ENCODE peak calls at places on chromosomes 5 and 9, in ten cellular contexts. G is activated gamma-delta T cell treated with Interleukin-2 at 50 U/mL for 16 hours, M is NCI-H510A, D is GM23338, B is hippocampal formation, Q is cardiac fibroblast, O is colonic mucosa, I is iPS-NIHi11, E is KG1, F is NCI-H524. S is an unnamed sample.

GRCh38 chr9:15846611-15847010 is 293.8 kb downstream of the CCDC171 start:
- DNase-seq in G (no peak), M (no peak), D (no peak), B (no peak), Q (no peak), O (no peak), I (no peak), E (no peak), F (no peak), S (no peak)

GRCh38 chr9:131035548-131035947 is 26.6 kb downstream of the LAMC3 start:
- DNase-seq in G (no peak), M (no peak), D (no peak), B (no peak), Q (no peak), O (no peak), I (no peak), E (no peak), F (no peak), S (no peak)

GRCh38 chr5:92908952-92909351 is 672.1 kb downstream of the NR2F1-AS1 start:
- DNase-seq in G (no peak), M (no peak), D (no peak), B (no peak), Q (no peak), O (no peak), I (no peak), E (no peak), F (no peak), S (no peak)

GRCh38 chr9:126326228-126327015 is at the start of gene MVB12B:
- DNase-seq in G (peak), M (no peak), D (peak), B (no peak), Q (peak), O (peak), I (peak), E (no peak), F (no peak), S (no peak)

GRCh38 chr5:118791986-118792734 is 196.2 kb downstream of the DTWD2 start:
- DNase-seq in G (no peak), M (no peak), D (peak), B (peak), Q (peak), O (peak), I (peak), E (peak), F (peak), S (peak)

GRCh38 chr5:66960373-66961137 is 236.0 kb downstream of the CD180 start:
- DNase-seq in G (no peak), M (peak), D (peak), B (no peak), Q (peak), O (no peak), I (no peak), E (no peak), F (peak), S (no peak)

GRCh38 chr5:16797949-16798348 is 138.1 kb downstream of the MYO10 start:
- DNase-seq in G (no peak), M (no peak), D (no peak), B (no peak), Q (peak), O (no peak), I (no peak), E (no peak), F (no peak), S (no peak)

GRCh38 chr9:133714606-133715294 is 23.4 kb downstream of the SARDH start:
- DNase-seq in G (no peak), M (no peak), D (no peak), B (no peak), Q (peak), O (no peak), I (no peak), E (no peak), F (peak), S (no peak)

GRCh38 chr5:37665889-37666288 is 174.0 kb downstream of the GDNF start:
- DNase-seq in G (no peak), M (peak), D (peak), B (peak), Q (peak), O (no peak), I (no peak), E (no peak), F (peak), S (no peak)

S was measured in cerebellar nuclear complex.